ENCODE peak calls at places on chromosomes 4 and X, in ten cellular contexts. K is right atrium auricular region; I is GM23338; H is neural progenitor cell; N is cardiac muscle cell; R is suprapubic skin; C is CD8-positive, alpha-beta memory T cell; P is Karpas-422; Y is A673; F is lower lobe of right lung. X is an unnamed sample.

GRCh38 chr4:41360214-41360910 is 103.6 kb downstream of the UCHL1 start:
- DNase-seq in K (no peak), I (peak; percentile 74), H (peak; percentile 92), N (peak; percentile 61), R (peak; percentile 76), C (no peak), P (no peak), Y (peak; percentile 68), F (peak; percentile 83), X (peak; percentile 79)

GRCh38 chr4:185309770-185310169 is 86.0 kb downstream of the LRP2BP start:
- DNase-seq in K (no peak), I (no peak), H (no peak), N (no peak), R (no peak), C (no peak), P (peak; percentile 51), Y (no peak), F (no peak), X (no peak)

GRCh38 chr4:475962-476361 is 23.0 kb downstream of the ZNF721 start:
- DNase-seq in K (no peak), I (no peak), H (no peak), N (no peak), R (no peak), C (no peak), P (no peak), Y (no peak), F (no peak), X (no peak)

GRCh38 chr4:34108456-34108855 is 2135.9 kb downstream of the ARAP2 start:
- DNase-seq in K (no peak), I (no peak), H (no peak), N (peak; percentile 71), R (no peak), C (no peak), P (no peak), Y (no peak), F (no peak), X (no peak)

GRCh38 chr4:25674386-25674785 is 18.7 kb downstream of the SLC34A2 start:
- DNase-seq in K (no peak), I (no peak), H (no peak), N (no peak), R (no peak), C (no peak), P (no peak), Y (no peak), F (no peak), X (no peak)

GRCh38 chr4:1253831-1254230 is 4.9 kb upstream of the CTBP1 start:
- DNase-seq in K (no peak), I (no peak), H (no peak), N (no peak), R (no peak), C (no peak), P (no peak), Y (no peak), F (no peak), X (no peak)

GRCh38 chrX:73817381-73818199 is 254.6 kb downstream of the CHIC1 start:
- DNase-seq in K (no peak), I (no peak), H (no peak), N (no peak), R (no peak), C (no peak), P (peak; percentile 38), Y (no peak), F (no peak), X (no peak)

GRCh38 chr4:140996757-140997156 is 136.5 kb downstream of the RNF150 start:
- DNase-seq in K (no peak), I (no peak), H (no peak), N (peak; percentile 40), R (no peak), C (no peak), P (no peak), Y (peak; percentile 21), F (no peak), X (no peak)

GRCh38 chr4:101288365-101289145 is 58.8 kb downstream of the PPP3CA start:
- DNase-seq in K (no peak), I (peak; percentile 34), H (no peak), N (peak; percentile 47), R (no peak), C (no peak), P (no peak), Y (peak; percentile 62), F (no peak), X (no peak)

GRCh38 chrX:2691543-2692220 is 587 bp downstream of the CD99 start:
- DNase-seq in K (no peak), I (peak; percentile 39), H (peak; percentile 49), N (peak; percentile 62), R (peak; percentile 82), C (no peak), P (peak; percentile 67), Y (peak; percentile 74), F (peak; percentile 75), X (peak; percentile 84)

GRCh38 chrX:41351923-41352322 is 18.0 kb downstream of the DDX3X start:
- DNase-seq in K (no peak), I (no peak), H (no peak), N (no peak), R (no peak), C (no peak), P (peak; percentile 54), Y (no peak), F (no peak), X (no peak)

GRCh38 chr4:33411182-33411581 is 2691.0 kb downstream of the PCDH7 start:
- DNase-seq in K (no peak), I (no peak), H (no peak), N (peak; percentile 6), R (no peak), C (no peak), P (no peak), Y (no peak), F (no peak), X (no peak)

GRCh38 chr4:83118869-83119268 is 4.3 kb upstream of the PLAC8 start:
- DNase-seq in K (no peak), I (no peak), H (no peak), N (no peak), R (no peak), C (no peak), P (no peak), Y (no peak), F (no peak), X (no peak)

GRCh38 chr4:7847206-7847605 is 92.5 kb downstream of the AFAP1 start:
- DNase-seq in K (no peak), I (no peak), H (no peak), N (no peak), R (no peak), C (no peak), P (no peak), Y (no peak), F (no peak), X (no peak)
- H3K36me3 ChIP-seq in K (peaks cover 12% of the 10 kb centered on the region), I (no peaks in the 10 kb centered on the region), H (no peaks in the 10 kb centered on the region), N (no peaks in the 10 kb centered on the region), R (peaks cover 10% of the 10 kb centered on the region), C (peaks cover 10% of the 10 kb centered on the region), P (no peaks in the 10 kb centered on the region), Y (peaks cover 8% of the 10 kb centered on the region), F (peaks cover 15% of the 10 kb centered on the region), X (no peaks in the 10 kb centered on the region)

GRCh38 chrX:48676106-48676892 is 7.3 kb upstream of the WAS start:
- DNase-seq in K (peak; percentile 89), I (peak; percentile 86), H (peak; percentile 94), N (peak; percentile 92), R (peak; percentile 89), C (peak; percentile 93), P (peak; percentile 94), Y (peak; percentile 89), F (peak; percentile 90), X (peak; percentile 94)
- H3K27ac ChIP-seq in K (peak overlapping the region; percentile 86), I (peak overlapping the region; percentile 66), H (peak overlapping the region; percentile 58), N (peak overlapping the region; percentile 88), R (peak overlapping the region; percentile 77), C (peak overlapping the region; percentile 74), P (peak overlapping the region; percentile 31), Y (peak overlapping the region; percentile 70), F (peak overlapping the region; percentile 84), X (no peak overlapping the region)

GRCh38 chrX:136210806-136211205 is 40.4 kb downstream of the MAP7D3 start:
- DNase-seq in K (no peak), I (no peak), H (no peak), N (peak; percentile 64), R (peak; percentile 62), C (no peak), P (no peak), Y (no peak), F (no peak), X (no peak)

GRCh38 chrX:136207546-136207945 is 43.7 kb downstream of the MAP7D3 start:
- DNase-seq in K (no peak), I (no peak), H (no peak), N (no peak), R (no peak), C (no peak), P (no peak), Y (no peak), F (no peak), X (no peak)

GRCh38 chrX:136209751-136210150 is 41.4 kb downstream of the MAP7D3 start:
- DNase-seq in K (no peak), I (no peak), H (no peak), N (no peak), R (no peak), C (no peak), P (no peak), Y (no peak), F (no peak), X (no peak)

GRCh38 chrX:136210243-136210642 is 41.0 kb downstream of the MAP7D3 start:
- DNase-seq in K (no peak), I (no peak), H (no peak), N (peak; percentile 29), R (no peak), C (no peak), P (peak; percentile 72), Y (no peak), F (no peak), X (no peak)

DNA sequence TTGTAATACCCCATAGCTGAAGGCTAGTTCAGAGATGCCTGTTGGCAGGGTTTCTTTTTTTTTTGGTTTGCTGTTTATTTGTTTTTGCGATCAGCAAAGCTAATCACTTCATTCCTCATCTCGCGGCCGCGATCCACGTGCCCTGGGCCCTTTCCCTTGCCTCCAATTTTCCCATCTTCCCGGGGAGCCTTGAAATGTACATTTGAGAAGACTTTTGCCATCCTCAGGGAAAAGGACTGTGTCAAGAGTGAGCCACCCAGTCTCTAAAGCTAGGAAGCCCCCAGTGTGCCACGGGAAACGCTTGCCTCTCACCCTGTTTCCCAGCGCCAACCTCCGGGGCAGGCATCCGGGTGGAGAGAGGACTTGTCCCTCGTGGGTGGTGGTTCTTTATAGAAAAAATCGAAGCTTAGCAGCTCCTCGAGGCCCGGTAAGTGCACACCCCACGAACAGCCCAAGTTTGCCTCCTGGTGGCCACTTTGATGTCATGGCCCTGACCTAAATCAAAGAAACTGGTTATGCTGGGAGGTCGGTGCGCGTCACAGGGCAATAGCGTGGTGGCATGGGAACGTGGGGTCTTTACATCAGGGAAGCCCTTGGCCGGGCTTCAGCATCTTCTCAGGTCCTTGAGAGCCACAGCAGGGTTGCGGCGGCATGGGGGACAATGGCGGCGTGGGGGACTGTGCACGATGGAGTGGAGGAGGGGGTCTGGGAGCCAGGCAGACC is 42.0 kb downstream of the MAP7D3 start:
- DNase-seq in K (no peak), I (peak; percentile 57), H (peak; percentile 44), N (peak; percentile 71), R (peak; percentile 72), C (peak; percentile 48), P (peak; percentile 75), Y (peak; percentile 49), F (no peak), X (peak; percentile 81)
- H3K4me1 ChIP-seq in K (peaks cover 51% of the 10 kb centered on the region), I (peaks cover 3% of the 10 kb centered on the region), H (no peaks in the 10 kb centered on the region), N (no peaks in the 10 kb centered on the region), R (peaks cover 9% of the 10 kb centered on the region), C (peaks cover 6% of the 10 kb centered on the region), P (peaks cover 19% of the 10 kb centered on the region), Y (peaks cover 5% of the 10 kb centered on the region), F (peaks cover 20% of the 10 kb centered on the region), X (no peaks in the 10 kb centered on the region)

DNA sequence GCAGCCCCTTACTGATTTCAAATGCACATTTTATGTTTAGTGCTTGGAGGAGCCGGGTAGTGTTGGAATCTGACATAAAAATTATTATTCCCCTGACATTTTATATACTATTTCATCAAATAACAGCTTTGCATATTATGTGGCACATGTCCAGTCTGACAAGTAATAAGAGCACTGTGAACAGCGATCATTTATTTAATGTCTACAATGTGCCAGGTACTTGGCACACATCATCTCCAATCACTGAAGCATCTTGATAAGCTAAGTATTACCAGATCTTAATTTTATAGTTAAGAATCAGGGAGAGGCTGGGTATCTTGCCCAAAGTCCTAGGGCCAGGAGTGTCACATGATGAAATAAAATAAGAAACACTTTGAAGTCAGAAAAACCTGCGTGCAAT is 197.2 kb downstream of the NR3C2 start:
- DNase-seq in K (no peak), I (no peak), H (no peak), N (no peak), R (no peak), C (no peak), P (no peak), Y (no peak), F (no peak), X (no peak)
- H3K36me3 ChIP-seq in K (no peaks in the 10 kb centered on the region), I (no peaks in the 10 kb centered on the region), H (no peaks in the 10 kb centered on the region), N (no peaks in the 10 kb centered on the region), R (no peaks in the 10 kb centered on the region), C (no peaks in the 10 kb centered on the region), P (no peaks in the 10 kb centered on the region), Y (no peaks in the 10 kb centered on the region), F (no peaks in the 10 kb centered on the region), X (no peaks in the 10 kb centered on the region)

X was measured in aorta.